ENCODE peak calls at places on chromosomes 13 and 19, in four cellular contexts. R, Q, J and T are unnamed samples.

GRCh38 chr19:16764280-16764679 is 44.6 kb downstream of the NWD1 start:
- DNase-seq in R (no peak), Q (no peak), J (no peak), T (no peak)

GRCh38 chr19:11091343-11092153 is 2.3 kb downstream of the LDLR start:
- DNase-seq in Q (no peak), J (no peak), R (peak), T (peak)

GRCh38 chr13:66365101-66365500 is 865.0 kb downstream of the PCDH9 start:
- DNase-seq in R (no peak), J (no peak), Q (no peak), T (no peak)

GRCh38 chr13:21759503-21759902 is 88.6 kb downstream of the FGF9 start:
- DNase-seq in J (no peak), R (peak), Q (no peak), T (no peak)

GRCh38 chr13:112204881-112205327 is 138.0 kb downstream of the SOX1 start:
- DNase-seq in Q (no peak), R (peak), J (no peak), T (no peak)

GRCh38 chr19:39078436-39079200 is 5.5 kb upstream of the ACP7 start:
- DNase-seq in J (no peak), Q (no peak), R (no peak), T (no peak)

GRCh38 chr13:99269627-99270252 is 11.6 kb upstream of the GPR18 start:
- DNase-seq in Q (peak), J (no peak), R (no peak), T (peak)

GRCh38 chr13:80132741-80133601 is 208.0 kb downstream of the SPRY2 start:
- DNase-seq in J (peak), Q (no peak), R (peak), T (no peak)

GRCh38 chr19:44846455-44847143 is 502 bp downstream of the NECTIN2 start:
- DNase-seq in J (no peak), Q (no peak), R (peak), T (no peak)

GRCh38 chr13:92436927-92437326 is 789.7 kb upstream of the GPC6 start:
- DNase-seq in J (no peak), R (no peak), Q (no peak), T (no peak)

GRCh38 chr13:40958655-40959054 is 60.5 kb downstream of the ELF1 start:
- DNase-seq in Q (no peak), J (no peak), R (no peak), T (no peak)

GRCh38 chr13:28286263-28286662 is 147.9 kb downstream of the PAN3 start:
- DNase-seq in J (no peak), R (no peak), Q (no peak), T (no peak)

GRCh38 chr13:21638319-21639282 is 32.3 kb upstream of the FGF9 start:
- DNase-seq in R (peak), J (no peak), Q (peak), T (peak)

GRCh38 chr13:63364159-63364558 is 1948.5 kb upstream of the PCDH20 start:
- DNase-seq in J (no peak), Q (no peak), R (no peak), T (no peak)

GRCh38 chr13:48492123-48493075 is 40.5 kb downstream of the RCBTB2 start:
- DNase-seq in R (no peak), Q (peak), J (peak), T (peak)

GRCh38 chr19:30371960-30372824 is at the start of gene ZNF536:
- DNase-seq in Q (no peak), R (no peak), J (peak), T (no peak)

GRCh38 chr13:80339841-80340642 is 884 bp downstream of the SPRY2 start:
- DNase-seq in J (peak), R (peak), Q (peak), T (peak)

GRCh38 chr13:97274782-97275252 is 52.7 kb downstream of the MBNL2 start:
- DNase-seq in R (no peak), Q (no peak), J (no peak), T (no peak)

GRCh38 chr13:91154553-91154952 is 192.9 kb upstream of the MIR17HG start:
- DNase-seq in Q (no peak), J (no peak), R (no peak), T (no peak)

GRCh38 chr13:110400786-110401533 is 93.9 kb downstream of the COL4A2 start:
- DNase-seq in R (no peak), J (no peak), Q (no peak), T (no peak)

GRCh38 chr13:113420833-113421600 is 32.3 kb downstream of the ADPRHL1 start:
- DNase-seq in J (no peak), R (no peak), Q (no peak), T (no peak)

GRCh38 chr13:23715762-23716235 is 145.6 kb downstream of the TNFRSF19 start:
- DNase-seq in J (no peak), R (no peak), Q (no peak), T (peak)

GRCh38 chr13:48161530-48162179 is 66.8 kb upstream of the MED4 start:
- DNase-seq in R (no peak), Q (no peak), J (no peak), T (no peak)

GRCh38 chr19:28793391-28794168 is 419.4 kb downstream of the UQCRFS1 start:
- DNase-seq in Q (no peak), R (peak), J (no peak), T (no peak)

GRCh38 chr13:101875091-101875490 is 422.6 kb downstream of the ITGBL1 start:
- DNase-seq in J (no peak), R (no peak), Q (no peak), T (no peak)

GRCh38 chr19:57269515-57270250 is 10.6 kb upstream of the ZNF460 start:
- DNase-seq in Q (peak), J (no peak), R (no peak), T (no peak)

GRCh38 chr13:67086260-67086659 is 143.9 kb downstream of the PCDH9 start:
- DNase-seq in R (no peak), J (no peak), Q (no peak), T (no peak)

GRCh38 chr13:30466358-30466714 is 600 bp upstream of the HMGB1 start:
- DNase-seq in R (no peak), J (no peak), Q (peak), T (peak)

GRCh38 chr19:11373166-11373884 is 1.1 kb upstream of the SWSAP1 start:
- DNase-seq in Q (no peak), J (peak), R (peak), T (no peak)

GRCh38 chr13:90502762-90503161 is 844.7 kb upstream of the MIR17HG start:
- DNase-seq in Q (no peak), R (no peak), J (no peak), T (no peak)

GRCh38 chr13:113834496-113835200 is 29.2 kb downstream of the GAS6 start:
- DNase-seq in Q (no peak), J (no peak), R (no peak), T (no peak)

GRCh38 chr19:35556025-35556590 is 7.3 kb downstream of the ATP4A start:
- DNase-seq in R (no peak), Q (no peak), J (no peak), T (no peak)

GRCh38 chr19:55259540-55260210 is 858 bp upstream of the PPP6R1 start:
- DNase-seq in R (peak), Q (no peak), J (no peak), T (no peak)

GRCh38 chr13:34129422-34129821 is 311.5 kb downstream of the RFC3 start:
- DNase-seq in Q (no peak), R (no peak), J (no peak), T (no peak)

GRCh38 chr19:48353682-48354081 is 10.1 kb downstream of the TMEM143 start:
- DNase-seq in Q (no peak), J (no peak), R (no peak), T (no peak)

GRCh38 chr19:16232127-16232526 is 34.4 kb downstream of the AP1M1 start:
- DNase-seq in R (no peak), Q (no peak), J (peak), T (no peak)

GRCh38 chr13:112072531-112073244 is 5.7 kb downstream of the SOX1 start:
- DNase-seq in Q (no peak), J (no peak), R (no peak), T (no peak)

DNA sequence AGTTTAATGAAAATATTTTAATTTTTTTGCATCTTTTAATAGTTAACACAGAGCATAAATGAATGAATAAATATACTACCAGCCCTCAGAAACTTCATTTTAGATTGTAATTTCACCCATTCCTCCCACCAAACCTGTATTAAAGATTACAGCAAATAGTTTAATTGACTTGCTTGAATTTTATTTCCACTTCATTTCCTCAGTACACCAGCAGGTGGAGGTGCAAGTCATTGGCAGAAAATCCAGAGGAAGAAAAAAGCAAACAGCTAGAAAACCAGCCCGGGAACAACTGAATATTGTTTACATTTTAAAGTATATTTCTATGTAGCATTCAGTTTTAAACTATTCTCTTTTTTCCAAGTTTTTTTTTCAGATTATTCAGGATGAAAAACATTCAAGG is 177.8 kb downstream of the OLFM4 start:
- DNase-seq in Q (no peak), R (no peak), J (no peak), T (no peak)
- TF ChIP-seq CTCF in Q (peak), R (no peak), J (peak), T (peak)

GRCh38 chr13:100561599-100562204 is 26.9 kb downstream of the GGACT start:
- DNase-seq in R (no peak), J (no peak), Q (no peak), T (no peak)

GRCh38 chr13:100563779-100564178 is 24.8 kb downstream of the GGACT start:
- DNase-seq in R (no peak), Q (no peak), J (no peak), T (no peak)

GRCh38 chr13:100560498-100561215 is 27.9 kb downstream of the GGACT start:
- DNase-seq in R (no peak), Q (no peak), J (no peak), T (no peak)

GRCh38 chr13:100564444-100565223 is 24.0 kb downstream of the GGACT start:
- DNase-seq in R (no peak), J (no peak), Q (no peak), T (no peak)

GRCh38 chr13:100559886-100560285 is 28.7 kb downstream of the GGACT start:
- DNase-seq in Q (no peak), R (no peak), J (no peak), T (no peak)
- TF ChIP-seq CTCF in Q (no peak), R (no peak), J (no peak), T (no peak)

DNA sequence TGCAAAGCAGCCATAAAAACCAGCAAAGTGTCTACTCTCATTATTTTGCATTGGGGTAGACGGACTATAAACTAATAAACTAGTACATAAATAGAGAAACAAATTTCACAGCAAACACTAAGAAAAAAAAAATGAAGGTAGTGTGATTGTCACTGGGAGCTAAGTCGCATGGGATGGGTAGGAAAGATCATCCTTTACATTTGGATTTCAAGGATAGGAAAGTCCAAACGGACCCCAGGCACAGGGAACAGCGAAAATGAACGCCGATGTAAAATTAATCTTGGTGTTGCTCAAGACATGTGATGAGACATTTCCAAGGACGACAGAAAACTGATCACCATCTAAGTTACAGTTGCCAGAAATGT is 690 bp upstream of the SGTA start:
- DNase-seq in Q (no peak), J (no peak), R (no peak), T (no peak)
- TF ChIP-seq CTCF in Q (no peak), J (no peak), R (no peak), T (no peak)

GRCh38 chr19:50891253-50891625 is 18.0 kb downstream of the KLK2 start:
- DNase-seq in Q (no peak), R (no peak), J (no peak), T (no peak)

GRCh38 chr19:50894478-50895356 is 16.5 kb downstream of the KLK4 start:
- DNase-seq in R (no peak), J (no peak), Q (no peak), T (no peak)

GRCh38 chr19:50890422-50891252 is 17.4 kb downstream of the KLK2 start:
- DNase-seq in Q (no peak), J (no peak), R (no peak), T (no peak)

GRCh38 chr19:50896591-50897190 is 14.5 kb downstream of the KLK4 start:
- DNase-seq in J (no peak), Q (peak), R (peak), T (peak)

DNA sequence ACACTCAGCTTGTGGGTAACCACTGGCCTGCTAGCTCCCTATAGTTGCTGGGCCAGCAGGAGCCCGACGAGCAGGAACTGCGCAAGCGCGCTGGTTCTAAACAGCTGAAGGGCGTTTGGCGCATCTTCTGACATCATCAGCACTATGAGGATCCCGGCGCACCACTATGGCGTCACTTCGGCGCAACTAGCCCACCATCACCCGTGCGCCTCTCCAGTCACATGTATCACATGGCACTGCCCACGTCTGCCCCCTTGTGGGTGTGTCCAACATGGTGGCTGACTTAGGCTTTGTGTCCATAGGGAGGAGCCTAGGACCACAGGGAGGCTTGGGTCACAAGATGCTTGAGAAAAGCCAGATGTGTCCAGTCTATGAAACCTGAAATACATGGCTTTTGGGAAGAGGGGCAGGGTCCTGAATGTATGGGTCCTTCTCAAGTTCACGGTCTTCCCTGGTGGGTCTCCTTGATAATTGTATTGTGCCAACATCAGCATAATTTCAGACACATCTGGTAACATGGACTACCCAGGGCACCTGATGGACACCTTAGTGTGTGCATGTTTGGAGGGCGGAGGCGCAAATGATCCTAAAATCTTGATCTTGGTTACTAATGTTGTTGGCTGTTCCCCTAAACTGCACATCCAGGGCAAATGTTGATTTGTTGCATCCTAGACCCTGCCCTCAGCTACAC is 18.0 kb downstream of the KLK4 start:
- DNase-seq in Q (no peak), R (no peak), J (no peak), T (peak)
- TF ChIP-seq CTCF in Q (peak), R (no peak), J (no peak), T (no peak)

DNA sequence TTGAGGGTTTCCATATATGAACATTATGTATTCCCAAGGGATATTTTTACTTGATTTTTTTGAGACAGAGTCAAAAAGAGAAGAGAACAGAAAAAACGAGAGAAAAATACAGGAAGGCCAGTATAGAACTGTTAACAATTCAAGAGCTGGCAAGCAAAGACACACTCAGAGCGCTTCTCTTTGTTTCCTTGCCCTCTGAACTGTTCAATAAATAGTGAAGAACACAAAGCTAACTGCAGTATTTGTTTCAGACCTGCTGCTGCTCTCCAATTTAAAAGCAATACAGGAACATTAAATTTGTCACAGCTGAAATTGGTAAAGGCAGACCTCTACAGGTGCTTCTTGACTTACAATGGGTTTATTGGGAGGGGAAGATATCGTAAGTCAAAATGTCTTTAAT is 14.0 kb upstream of the NEK3 start:
- DNase-seq in Q (no peak), J (no peak), R (no peak), T (no peak)
- TF ChIP-seq CTCF in Q (no peak), J (no peak), R (no peak), T (no peak)